ENCODE peak calls at places on chromosomes 12 and 14, in four cellular contexts. S is left cardiac atrium; A is mucosa of gallbladder; W is stimulated activated CD4-positive, alpha-beta T cell treated with anti-CD3 and anti-CD28 coated beads, Interleukin-2, amount 100 ng/mL, for 48 hours. L is an unnamed sample.

GRCh38 chr12:39605501-39605900 is 14.1 kb downstream of the ABCD2 start:
- DNase-seq in A (no peak), S (no peak), W (no peak), L (no peak)

GRCh38 chr14:104724981-104725771 is 1.1 kb downstream of the ADSS1 start:
- DNase-seq in W (no peak), A (peak), S (peak), L (peak)

GRCh38 chr12:76441016-76441415 is 92.8 kb upstream of the BBS10 start:
- DNase-seq in A (no peak), S (no peak), W (no peak), L (no peak)

GRCh38 chr14:95516554-95517209 is at the start of gene SYNE3:
- DNase-seq in W (no peak), S (peak), A (no peak), L (no peak)

GRCh38 chr12:133010657-133011297 is 24.6 kb downstream of the ZNF26 start:
- DNase-seq in A (no peak), S (no peak), W (no peak), L (no peak)

GRCh38 chr12:77746108-77746507 is 84.6 kb upstream of the NAV3 start:
- DNase-seq in S (no peak), A (no peak), W (no peak), L (no peak)

GRCh38 chr12:102959391-102959790 is 1.9 kb downstream of the ASCL1 start:
- DNase-seq in A (no peak), S (no peak), W (no peak), L (no peak)

GRCh38 chr14:101713641-101714349 is 47.7 kb upstream of the PPP2R5C start:
- DNase-seq in W (no peak), A (no peak), S (no peak), L (no peak)

GRCh38 chr12:124309231-124309630 is 14.3 kb downstream of the RFLNA start:
- DNase-seq in W (no peak), A (no peak), S (no peak), L (no peak)

GRCh38 chr12:98492580-98493140 is 22.7 kb upstream of the TMPO start:
- DNase-seq in W (no peak), A (peak), S (no peak), L (no peak)

GRCh38 chr12:67826148-67826547 is 163.1 kb upstream of the IFNG-AS1 start:
- DNase-seq in W (no peak), A (no peak), S (no peak), L (no peak)

GRCh38 chr14:105385698-105386365 is 12.5 kb upstream of the TEX22 start:
- DNase-seq in S (no peak), A (no peak), W (no peak), L (no peak)

GRCh38 chr12:24864796-24865125 is 84.1 kb downstream of the BCAT1 start:
- DNase-seq in A (no peak), S (no peak), W (no peak), L (no peak)

GRCh38 chr14:63642656-63643382 is 1.1 kb upstream of the WDR89 start:
- DNase-seq in A (no peak), S (no peak), W (no peak), L (no peak)

GRCh38 chr12:1319215-1319614 is 275.2 kb downstream of the FBXL14 start:
- DNase-seq in S (no peak), A (no peak), W (no peak), L (no peak)

GRCh38 chr12:15527201-15527782 is 205.0 kb downstream of the PTPRO start:
- DNase-seq in A (peak), S (peak), W (no peak), L (no peak)

GRCh38 chr12:113214938-113215400 is 6.3 kb upstream of the TPCN1 start:
- DNase-seq in A (peak), S (peak), W (no peak), L (peak)

GRCh38 chr14:94787092-94787491 is 17.2 kb upstream of the GSC start:
- DNase-seq in S (no peak), W (no peak), A (no peak), L (no peak)

GRCh38 chr12:90229771-90230170 is 521.1 kb upstream of the ATP2B1 start:
- DNase-seq in W (no peak), A (no peak), S (no peak), L (no peak)

GRCh38 chr12:125683748-125684381 is 618.6 kb downstream of the AACS start:
- DNase-seq in A (peak), S (no peak), W (peak), L (no peak)